ENCODE peak calls at places on chromosomes 12 and 14, in ten cellular contexts. H is neural progenitor cell, U is DND-41, Z is MM.1S, J is PC-9, L is H9, X is astrocyte, C is H1, V is endothelial cell of umbilical vein, O is OCI-LY7. W is an unnamed sample.

GRCh38 chr14:99720941-99721791 is 37.1 kb downstream of the CYP46A1 start:
- DNase-seq in H (no peak), U (no peak), Z (no peak), J (no peak), L (peak; percentile 29), X (no peak), C (no peak), V (no peak), O (no peak), W (no peak)

GRCh38 chr14:50308363-50308762 is 3.7 kb downstream of the L2HGDH start:
- DNase-seq in H (no peak), U (no peak), Z (no peak), J (no peak), L (no peak), X (no peak), C (no peak), V (no peak), O (no peak), W (no peak)

GRCh38 chr12:101018540-101018939 is 191.5 kb downstream of the SLC5A8 start:
- DNase-seq in H (no peak), U (no peak), Z (no peak), J (peak; percentile 79), L (no peak), X (peak; percentile 99), C (peak; percentile 36), V (peak; percentile 85), O (no peak), W (peak; percentile 19)

GRCh38 chr12:49865109-49865781 is 22.3 kb upstream of the BCDIN3D start:
- DNase-seq in H (no peak), U (no peak), Z (no peak), J (no peak), L (peak; percentile 25), X (no peak), C (no peak), V (no peak), O (no peak), W (no peak)

GRCh38 chr12:103880299-103881142 is 39.5 kb upstream of the NT5DC3 start:
- DNase-seq in H (no peak), U (no peak), Z (peak; percentile 81), J (no peak), L (no peak), X (no peak), C (no peak), V (peak; percentile 41), O (no peak), W (no peak)

GRCh38 chr14:69654109-69654508 is 42.7 kb downstream of the SUSD6 start:
- DNase-seq in H (no peak), U (no peak), Z (no peak), J (peak; percentile 93), L (no peak), X (no peak), C (no peak), V (no peak), O (no peak), W (no peak)

GRCh38 chr12:3084742-3085141 is 7.6 kb downstream of the TSPAN9 start:
- DNase-seq in H (peak; percentile 80), U (no peak), Z (no peak), J (peak; percentile 31), L (peak; percentile 94), X (no peak), C (peak; percentile 65), V (no peak), O (no peak), W (peak; percentile 83)

GRCh38 chr14:91727121-91727520 is 4.8 kb downstream of the CATSPERB start:
- DNase-seq in H (no peak), U (no peak), Z (no peak), J (no peak), L (no peak), X (no peak), C (no peak), V (no peak), O (no peak), W (no peak)

GRCh38 chr12:75553398-75553797 is 42.0 kb upstream of the KRR1 start:
- DNase-seq in H (peak; percentile 49), U (no peak), Z (no peak), J (peak; percentile 88), L (no peak), X (peak; percentile 52), C (no peak), V (no peak), O (no peak), W (peak; percentile 4)

GRCh38 chr12:68970951-68971350 is 38.0 kb upstream of the CPM start:
- DNase-seq in H (no peak), U (no peak), Z (no peak), J (peak; percentile 79), L (no peak), X (no peak), C (no peak), V (no peak), O (no peak), W (no peak)

GRCh38 chr12:94157891-94158495 is 9.6 kb downstream of the PLXNC1 start:
- DNase-seq in H (no peak), U (no peak), Z (peak; percentile 64), J (no peak), L (no peak), X (no peak), C (no peak), V (no peak), O (peak; percentile 53), W (no peak)

GRCh38 chr14:50955373-50956043 is 11.2 kb upstream of the PYGL start:
- DNase-seq in H (peak; percentile 23), U (peak; percentile 13), Z (no peak), J (peak; percentile 97), L (peak; percentile 85), X (peak; percentile 96), C (no peak), V (peak; percentile 73), O (peak; percentile 25), W (peak; percentile 79)

GRCh38 chr14:70995671-70996070 is 88.4 kb downstream of the PCNX1 start:
- DNase-seq in H (no peak), U (no peak), Z (no peak), J (no peak), L (peak; percentile 65), X (no peak), C (no peak), V (no peak), O (no peak), W (peak; percentile 55)

GRCh38 chr12:124452576-124453391 is 114.6 kb downstream of the NCOR2 start:
- DNase-seq in H (peak; percentile 25), U (no peak), Z (no peak), J (no peak), L (no peak), X (no peak), C (no peak), V (no peak), O (no peak), W (no peak)

GRCh38 chr12:123595729-123596128 is 6.2 kb upstream of the DDX55 start:
- DNase-seq in H (no peak), U (no peak), Z (no peak), J (peak; percentile 79), L (no peak), X (no peak), C (no peak), V (no peak), O (no peak), W (no peak)

GRCh38 chr12:101297661-101298060 is 17.8 kb downstream of the UTP20 start:
- DNase-seq in H (no peak), U (no peak), Z (no peak), J (no peak), L (no peak), X (peak; percentile 12), C (no peak), V (no peak), O (no peak), W (no peak)

GRCh38 chr14:25848601-25849000 is 749.2 kb downstream of the NOVA1 start:
- DNase-seq in H (no peak), U (no peak), Z (no peak), J (no peak), L (no peak), X (no peak), C (no peak), V (no peak), O (no peak), W (no peak)

DNA sequence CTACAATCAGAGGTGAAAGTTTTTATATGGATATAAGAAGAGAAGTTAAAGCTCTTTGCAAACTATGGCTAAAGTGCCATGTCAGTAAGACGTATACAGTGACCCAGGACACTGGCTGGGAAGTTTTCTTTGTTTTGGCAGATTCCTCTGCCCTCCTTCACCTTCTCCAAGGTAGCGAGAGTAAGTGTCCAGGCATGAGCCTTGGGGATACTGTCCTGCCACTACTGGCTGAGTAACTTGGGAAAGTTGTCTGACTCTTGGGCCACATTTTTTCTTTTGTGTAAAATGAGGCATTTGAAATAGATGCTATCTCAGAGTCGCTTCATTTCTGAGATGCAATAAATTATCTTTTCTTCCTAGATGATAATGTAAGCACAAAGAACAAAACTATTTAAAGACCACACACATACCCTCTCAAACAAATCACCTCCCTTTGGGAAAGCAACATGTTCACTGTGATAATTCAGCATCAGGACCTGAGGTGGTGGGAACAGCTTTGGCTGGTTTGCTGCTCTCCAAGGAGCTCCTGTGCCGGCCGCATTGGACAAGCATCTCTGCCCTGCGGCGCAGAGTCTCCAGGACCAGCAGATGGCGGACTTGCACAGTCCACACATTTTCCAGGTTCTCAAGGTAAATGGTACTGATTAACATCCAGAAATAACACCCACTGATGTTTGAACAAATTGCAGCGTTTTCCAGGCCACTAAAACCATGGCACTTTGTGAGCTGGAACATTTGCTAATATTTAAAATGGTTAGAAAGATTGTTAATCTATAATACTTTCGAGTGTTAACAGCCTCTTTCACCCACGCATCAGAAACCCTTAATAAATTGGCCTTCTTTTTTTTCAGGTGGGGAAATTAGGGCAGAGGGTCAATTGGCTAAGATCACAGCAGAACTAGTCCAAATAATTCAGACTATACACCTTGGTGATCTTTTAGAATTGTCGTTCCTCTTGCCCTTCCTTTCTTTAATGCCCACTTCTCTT is 106.2 kb downstream of the PTCSC3 start:
- DNase-seq in H (peak; percentile 87), U (peak; percentile 52), Z (peak; percentile 36), J (peak; percentile 54), L (peak; percentile 78), X (peak; percentile 51), C (peak; percentile 44), V (peak; percentile 47), O (peak; percentile 57), W (peak; percentile 86)
- TF ChIP-seq CTCF in H (peak; percentile 94), U (peak; percentile 84), Z (peak; percentile 64), J (peak; percentile 63), L (peak; percentile 86), X (peak; percentile 87), C (peak; percentile 84), V (peak; percentile 79), O (peak; percentile 83), W (peak; percentile 90)

GRCh38 chr14:30875788-30876053 is 1.4 kb downstream of the COCH start:
- DNase-seq in H (peak; percentile 50), U (no peak), Z (no peak), J (no peak), L (no peak), X (no peak), C (no peak), V (no peak), O (no peak), W (peak; percentile 48)
- H3K4me2 ChIP-seq in H (peak overlapping the region; percentile 94), U (no peak overlapping the region), Z (no peak overlapping the region), J (no peak overlapping the region), L (peak overlapping the region; percentile 40), X (peak overlapping the region; percentile 90), C (peak overlapping the region; percentile 89), V (no peak overlapping the region), O (peak overlapping the region; percentile 87), W (peak overlapping the region; percentile 79)

GRCh38 chr12:14767617-14768016 is 35.7 kb downstream of the WBP11 start:
- DNase-seq in H (no peak), U (no peak), Z (no peak), J (no peak), L (no peak), X (no peak), C (no peak), V (no peak), O (no peak), W (no peak)
- H3K79me2 ChIP-seq in H (peaks cover 31% of the 10 kb centered on the region), U (peaks cover 25% of the 10 kb centered on the region), Z (peaks cover 8% of the 10 kb centered on the region), J (peaks cover 56% of the 10 kb centered on the region), L (no peaks in the 10 kb centered on the region), X (peaks cover 15% of the 10 kb centered on the region), C (no peaks in the 10 kb centered on the region), V (no peaks in the 10 kb centered on the region), O (peaks cover 16% of the 10 kb centered on the region), W (peaks cover 50% of the 10 kb centered on the region)

GRCh38 chr12:43336962-43337555 is 214.9 kb downstream of the ADAMTS20 start:
- DNase-seq in H (peak; percentile 33), U (no peak), Z (peak; percentile 37), J (no peak), L (no peak), X (peak; percentile 27), C (no peak), V (peak; percentile 51), O (peak; percentile 7), W (peak; percentile 57)
- TF ChIP-seq CTCF in H (peak; percentile 72), U (peak; percentile 40), Z (peak; percentile 57), J (peak; percentile 77), L (peak; percentile 80), X (peak; percentile 46), C (no peak), V (peak; percentile 35), O (peak; percentile 76), W (peak; percentile 78)